ENCODE peak calls at places on chromosome 15, in six cellular contexts. M is tibial artery, Z is upper lobe of left lung, L is adrenal gland, V is fibroblast of lung, P is PC-9. I is an unnamed sample. For H3K36me3, the result is how much of the 10 kb centered on the place peaks cover.

GRCh38 chr15:58119016-58119415 is 19.2 kb upstream of the AQP9 start:
- DNase-seq in M (no peak), Z (no peak), L (no peak), V (no peak), P (no peak), I (no peak)

GRCh38 chr15:96328101-96328958 is 2.2 kb upstream of the NR2F2 start:
- DNase-seq in M (no peak), Z (no peak), L (no peak), V (peak), P (peak), I (no peak)

GRCh38 chr15:83855956-83856355 is 202.0 kb downstream of the ADAMTSL3 start:
- DNase-seq in M (no peak), Z (no peak), L (no peak), V (no peak), P (no peak), I (no peak)

GRCh38 chr15:82176528-82176927 is 86.0 kb downstream of the EFL1 start:
- DNase-seq in M (no peak), Z (no peak), L (no peak), V (no peak), P (no peak), I (no peak)

GRCh38 chr15:80404057-80404718 is at the start of gene ARNT2:
- DNase-seq in M (peak), Z (no peak), L (no peak), V (peak), P (no peak), I (no peak)

GRCh38 chr15:39629906-39630305 is 49.0 kb downstream of the THBS1 start:
- DNase-seq in M (no peak), Z (no peak), L (no peak), V (peak), P (no peak), I (no peak)

GRCh38 chr15:67089218-67090193 is 24.1 kb downstream of the SMAD3 start:
- DNase-seq in M (no peak), Z (no peak), L (no peak), V (peak), P (peak), I (no peak)

GRCh38 chr15:42198516-42198915 is 9.6 kb downstream of the VPS39 start:
- DNase-seq in M (no peak), Z (no peak), L (no peak), V (no peak), P (no peak), I (no peak)

GRCh38 chr15:31487811-31488436 is 161.3 kb downstream of the KLF13 start:
- DNase-seq in M (no peak), Z (no peak), L (no peak), V (peak), P (no peak), I (peak)

GRCh38 chr15:59360305-59360704 is 12.4 kb downstream of the MYO1E start:
- DNase-seq in M (no peak), Z (no peak), L (no peak), V (no peak), P (no peak), I (no peak)
- H3K36me3 ChIP-seq in M (under half), Z (under half), L (under half), V (under half), P (under half), I (under half)

GRCh38 chr15:29126208-29126536 is 143.4 kb downstream of the NSMCE3 start:
- DNase-seq in M (no peak), Z (no peak), L (no peak), V (no peak), P (no peak), I (no peak)
- H3K36me3 ChIP-seq in M (under half), Z (under half), L (under half), V (under half), P (under half), I (under half)

GRCh38 chr15:22904736-22905135 is 66.3 kb downstream of the NIPA2 start:
- DNase-seq in M (no peak), Z (no peak), L (peak), V (no peak), P (no peak), I (no peak)
- H3K36me3 ChIP-seq in M (half or more), Z (half or more), L (half or more), V (under half), P (under half), I (under half)

DNA sequence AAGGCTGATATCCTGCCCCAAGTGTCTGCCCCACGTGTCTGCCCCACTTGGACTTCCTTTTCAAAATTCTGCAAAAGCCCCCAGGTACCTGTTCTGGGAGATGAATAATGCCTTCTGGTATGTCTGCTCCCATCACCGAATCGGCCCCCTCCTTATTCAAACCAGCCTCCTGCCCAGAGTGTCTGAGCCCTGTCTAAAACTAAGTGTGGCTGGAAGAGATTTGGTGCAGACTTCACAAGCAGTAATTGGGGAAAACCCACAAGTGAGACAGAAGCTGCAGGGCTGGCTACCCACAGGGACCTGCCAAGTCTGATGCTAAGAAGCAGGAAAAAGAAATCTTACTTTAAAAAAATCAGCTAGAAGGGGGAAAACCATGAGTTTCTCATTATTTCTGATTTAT is 85.1 kb downstream of the DUT start:
- DNase-seq in M (no peak), Z (no peak), L (no peak), V (peak), P (no peak), I (no peak)
- H3K36me3 ChIP-seq in M (under half), Z (under half), L (under half), V (under half), P (under half), I (under half)

GRCh38 chr15:89876736-89877135 is 17.1 kb downstream of the AP3S2 start:
- DNase-seq in M (no peak), Z (no peak), L (no peak), V (no peak), P (no peak), I (no peak)

GRCh38 chr15:89874926-89875564 is 18.7 kb downstream of the AP3S2 start:
- DNase-seq in M (peak), Z (peak), L (peak), V (peak), P (peak), I (peak)

GRCh38 chr15:89883518-89883917 is 10.3 kb downstream of the AP3S2 start:
- DNase-seq in M (no peak), Z (no peak), L (no peak), V (no peak), P (no peak), I (no peak)

GRCh38 chr15:89880727-89881126 is 13.1 kb downstream of the AP3S2 start:
- DNase-seq in M (no peak), Z (no peak), L (no peak), V (no peak), P (peak), I (no peak)

DNA sequence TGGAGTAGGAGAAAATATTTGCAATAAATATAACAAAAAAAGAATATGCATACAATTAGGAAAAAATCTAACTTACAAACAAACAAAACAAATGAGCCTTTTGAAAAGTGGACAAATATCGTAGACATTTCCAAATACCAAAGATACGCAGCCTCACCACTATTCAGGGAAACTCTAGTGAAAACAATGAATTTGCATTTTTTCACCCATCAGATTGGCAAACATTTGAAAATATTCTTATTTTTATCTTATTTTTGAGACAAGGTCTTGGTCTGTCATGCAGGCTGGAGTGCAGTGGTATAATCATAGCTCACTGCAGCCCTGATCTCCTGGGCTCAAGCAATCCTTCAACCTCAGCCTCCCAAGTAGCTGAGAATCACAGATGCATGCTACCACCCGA is 15.5 kb downstream of the AP3S2 start:
- DNase-seq in M (no peak), Z (no peak), L (no peak), V (no peak), P (no peak), I (no peak)
- H3K36me3 ChIP-seq in M (under half), Z (half or more), L (under half), V (under half), P (under half), I (under half)

GRCh38 chr15:76663529-76663928 is 241.6 kb downstream of the SCAPER start:
- DNase-seq in M (no peak), Z (no peak), L (no peak), V (no peak), P (no peak), I (no peak)
- H3K36me3 ChIP-seq in M (under half), Z (under half), L (under half), V (under half), P (under half), I (under half)

GRCh38 chr15:92928351-92928750 is 28.2 kb downstream of the CHD2 start:
- DNase-seq in M (no peak), Z (no peak), L (no peak), V (no peak), P (no peak), I (no peak)

GRCh38 chr15:92930776-92931175 is 30.7 kb downstream of the CHD2 start:
- DNase-seq in M (no peak), Z (no peak), L (no peak), V (peak), P (peak), I (no peak)

GRCh38 chr15:92929002-92929401 is 28.9 kb downstream of the CHD2 start:
- DNase-seq in M (no peak), Z (no peak), L (no peak), V (no peak), P (no peak), I (no peak)

GRCh38 chr15:92932946-92933649 is 33.0 kb downstream of the CHD2 start:
- DNase-seq in M (no peak), Z (no peak), L (no peak), V (no peak), P (no peak), I (no peak)

GRCh38 chr15:92930061-92930460 is 29.9 kb downstream of the CHD2 start:
- DNase-seq in M (no peak), Z (no peak), L (no peak), V (peak), P (no peak), I (no peak)
- H3K36me3 ChIP-seq in M (under half), Z (half or more), L (half or more), V (under half), P (half or more), I (under half)

DNA sequence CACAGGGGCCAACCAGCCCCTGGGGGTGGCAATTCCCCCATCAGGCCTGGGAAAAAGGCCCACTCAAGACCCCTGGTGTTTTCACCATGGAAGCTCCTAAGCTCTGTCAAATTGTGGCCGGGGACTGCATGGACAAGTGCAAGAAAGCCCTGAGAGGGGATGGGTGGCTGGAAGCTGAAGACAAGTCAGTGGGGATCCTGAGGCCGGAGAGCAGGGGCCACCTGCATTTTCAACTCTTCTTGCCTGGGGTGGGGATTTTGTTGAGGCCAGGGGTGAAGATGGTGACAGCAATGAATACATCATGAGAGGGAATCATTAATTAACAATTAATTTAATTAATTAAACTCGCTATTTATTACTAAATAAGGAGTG is 33.9 kb downstream of the FEM1B start:
- DNase-seq in M (no peak), Z (no peak), L (peak), V (no peak), P (no peak), I (no peak)
- H3K36me3 ChIP-seq in M (under half), Z (under half), L (under half), V (under half), P (under half), I (under half)

DNA sequence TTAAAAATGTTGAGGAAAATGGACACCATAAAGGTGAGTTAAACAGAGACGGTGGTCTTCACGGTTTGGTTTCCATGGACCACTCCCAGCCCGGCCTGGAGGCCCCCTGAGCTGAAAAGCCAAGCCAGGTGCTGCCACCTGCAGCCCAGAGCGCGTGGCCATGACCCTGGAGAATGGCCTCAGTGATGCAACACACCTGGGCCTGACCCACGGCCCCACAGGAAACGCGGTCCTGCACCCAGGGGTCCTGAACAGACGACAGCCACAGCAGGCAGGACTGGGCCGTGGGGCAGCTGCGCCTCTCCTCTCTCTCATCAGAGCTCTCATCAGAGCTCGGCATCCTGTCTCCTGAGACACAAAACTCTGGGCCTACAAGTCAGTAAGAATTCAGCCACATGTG is 64.1 kb downstream of the NIPA2 start:
- DNase-seq in M (no peak), Z (no peak), L (no peak), V (no peak), P (no peak), I (no peak)
- H3K36me3 ChIP-seq in M (under half), Z (half or more), L (under half), V (under half), P (under half), I (under half)

GRCh38 chr15:61943992-61944391 is 116.3 kb downstream of the VPS13C start:
- DNase-seq in M (no peak), Z (no peak), L (no peak), V (no peak), P (no peak), I (no peak)
- H3K36me3 ChIP-seq in M (half or more), Z (half or more), L (under half), V (under half), P (under half), I (under half)

I was measured in GM06990.